ENCODE peak calls at places on chromosome 11, in eight cellular contexts. One of them, this sample, is unnamed.

GRCh38 chr11:121352301-121352891 is 59.8 kb downstream of the SC5D start:
- DNase-seq in IMR-90: no peak
- DNase-seq in A549: no peak
- DNase-seq in spleen: no peak
- DNase-seq in OCI-LY7: no peak
- DNase-seq in WTC11: no peak
- DNase-seq in natural killer cell: no peak
- DNase-seq in ascending aorta: no peak
- DNase-seq in this sample: no peak

GRCh38 chr11:120540744-120541143 is 29.2 kb downstream of the GRIK4 start:
- DNase-seq in IMR-90: peak
- DNase-seq in A549: no peak
- DNase-seq in spleen: no peak
- DNase-seq in OCI-LY7: no peak
- DNase-seq in WTC11: no peak
- DNase-seq in natural killer cell: no peak
- DNase-seq in ascending aorta: no peak
- DNase-seq in this sample: no peak

GRCh38 chr11:124114942-124115781 is at the start of gene VWA5A:
- DNase-seq in IMR-90: peak
- DNase-seq in A549: peak
- DNase-seq in spleen: peak
- DNase-seq in OCI-LY7: peak
- DNase-seq in WTC11: peak
- DNase-seq in natural killer cell: peak
- DNase-seq in ascending aorta: peak
- DNase-seq in this sample: peak

GRCh38 chr11:3964935-3965511 is 109.6 kb downstream of the STIM1 start:
- DNase-seq in IMR-90: no peak
- DNase-seq in A549: no peak
- DNase-seq in spleen: no peak
- DNase-seq in OCI-LY7: no peak
- DNase-seq in WTC11: no peak
- DNase-seq in natural killer cell: no peak
- DNase-seq in ascending aorta: no peak
- DNase-seq in this sample: no peak

GRCh38 chr11:69611548-69612526 is 29.1 kb upstream of the CCND1 start:
- DNase-seq in IMR-90: peak
- DNase-seq in A549: no peak
- DNase-seq in spleen: no peak
- DNase-seq in OCI-LY7: no peak
- DNase-seq in WTC11: no peak
- DNase-seq in natural killer cell: no peak
- DNase-seq in ascending aorta: peak
- DNase-seq in this sample: no peak

GRCh38 chr11:83221694-83222093 is 28.2 kb downstream of the ANKRD42 start:
- DNase-seq in IMR-90: no peak
- DNase-seq in A549: no peak
- DNase-seq in spleen: no peak
- DNase-seq in OCI-LY7: no peak
- DNase-seq in WTC11: no peak
- DNase-seq in natural killer cell: no peak
- DNase-seq in ascending aorta: no peak
- DNase-seq in this sample: no peak

GRCh38 chr11:117479372-117479771 is 151.7 kb downstream of the CEP164 start:
- DNase-seq in IMR-90: no peak
- DNase-seq in A549: no peak
- DNase-seq in spleen: no peak
- DNase-seq in OCI-LY7: peak
- DNase-seq in WTC11: peak
- DNase-seq in natural killer cell: no peak
- DNase-seq in ascending aorta: no peak
- DNase-seq in this sample: no peak

GRCh38 chr11:76164081-76164480 is 42.2 kb downstream of the WNT11 start:
- DNase-seq in IMR-90: no peak
- DNase-seq in A549: no peak
- DNase-seq in spleen: peak
- DNase-seq in OCI-LY7: no peak
- DNase-seq in WTC11: no peak
- DNase-seq in natural killer cell: no peak
- DNase-seq in ascending aorta: no peak
- DNase-seq in this sample: no peak

GRCh38 chr11:69925366-69926196 is 106.4 kb upstream of the FGF3 start:
- DNase-seq in IMR-90: peak
- DNase-seq in A549: no peak
- DNase-seq in spleen: peak
- DNase-seq in OCI-LY7: no peak
- DNase-seq in WTC11: peak
- DNase-seq in natural killer cell: no peak
- DNase-seq in ascending aorta: peak
- DNase-seq in this sample: no peak

GRCh38 chr11:27518522-27518921 is 12.0 kb upstream of the LIN7C start:
- DNase-seq in IMR-90: no peak
- DNase-seq in A549: no peak
- DNase-seq in spleen: no peak
- DNase-seq in OCI-LY7: no peak
- DNase-seq in WTC11: no peak
- DNase-seq in natural killer cell: no peak
- DNase-seq in ascending aorta: no peak
- DNase-seq in this sample: no peak

GRCh38 chr11:19209617-19210016 is 7.8 kb upstream of the CSRP3 start:
- DNase-seq in IMR-90: no peak
- DNase-seq in A549: no peak
- DNase-seq in spleen: no peak
- DNase-seq in OCI-LY7: no peak
- DNase-seq in WTC11: no peak
- DNase-seq in natural killer cell: no peak
- DNase-seq in ascending aorta: no peak
- DNase-seq in this sample: no peak

GRCh38 chr11:66142370-66143263 is 72.5 kb downstream of the PACS1 start:
- DNase-seq in IMR-90: peak
- DNase-seq in A549: peak
- DNase-seq in spleen: no peak
- DNase-seq in OCI-LY7: no peak
- DNase-seq in WTC11: no peak
- DNase-seq in natural killer cell: no peak
- DNase-seq in ascending aorta: no peak
- DNase-seq in this sample: no peak

GRCh38 chr11:19539861-19540260 is 172.8 kb upstream of the NAV2 start:
- DNase-seq in IMR-90: no peak
- DNase-seq in A549: no peak
- DNase-seq in spleen: no peak
- DNase-seq in OCI-LY7: no peak
- DNase-seq in WTC11: no peak
- DNase-seq in natural killer cell: no peak
- DNase-seq in ascending aorta: no peak
- DNase-seq in this sample: no peak

GRCh38 chr11:2295971-2296912 is 5.5 kb downstream of the C11orf21 start:
- DNase-seq in IMR-90: no peak
- DNase-seq in A549: no peak
- DNase-seq in spleen: no peak
- DNase-seq in OCI-LY7: no peak
- DNase-seq in WTC11: no peak
- DNase-seq in natural killer cell: peak
- DNase-seq in ascending aorta: peak
- DNase-seq in this sample: peak

GRCh38 chr11:28961726-28962125 is 853.5 kb downstream of the METTL15 start:
- DNase-seq in IMR-90: no peak
- DNase-seq in A549: no peak
- DNase-seq in spleen: no peak
- DNase-seq in OCI-LY7: no peak
- DNase-seq in WTC11: no peak
- DNase-seq in natural killer cell: no peak
- DNase-seq in ascending aorta: no peak
- DNase-seq in this sample: no peak

GRCh38 chr11:83472328-83472727 is 186.2 kb upstream of the CCDC90B start:
- DNase-seq in IMR-90: no peak
- DNase-seq in A549: no peak
- DNase-seq in spleen: no peak
- DNase-seq in OCI-LY7: no peak
- DNase-seq in WTC11: no peak
- DNase-seq in natural killer cell: no peak
- DNase-seq in ascending aorta: no peak
- DNase-seq in this sample: no peak

GRCh38 chr11:111870887-111871692 is at the start of gene ALG9:
- DNase-seq in IMR-90: peak
- DNase-seq in A549: peak
- DNase-seq in spleen: peak
- DNase-seq in OCI-LY7: peak
- DNase-seq in WTC11: peak
- DNase-seq in natural killer cell: peak
- DNase-seq in ascending aorta: peak
- DNase-seq in this sample: peak
- TF ChIP-seq CTCF in IMR-90: peak
- TF ChIP-seq CTCF in A549: no peak
- TF ChIP-seq CTCF in spleen: no peak
- TF ChIP-seq CTCF in OCI-LY7: peak
- TF ChIP-seq CTCF in WTC11: no peak
- TF ChIP-seq CTCF in natural killer cell: no peak
- TF ChIP-seq CTCF in ascending aorta: peak
- TF ChIP-seq CTCF in this sample: no peak

DNA sequence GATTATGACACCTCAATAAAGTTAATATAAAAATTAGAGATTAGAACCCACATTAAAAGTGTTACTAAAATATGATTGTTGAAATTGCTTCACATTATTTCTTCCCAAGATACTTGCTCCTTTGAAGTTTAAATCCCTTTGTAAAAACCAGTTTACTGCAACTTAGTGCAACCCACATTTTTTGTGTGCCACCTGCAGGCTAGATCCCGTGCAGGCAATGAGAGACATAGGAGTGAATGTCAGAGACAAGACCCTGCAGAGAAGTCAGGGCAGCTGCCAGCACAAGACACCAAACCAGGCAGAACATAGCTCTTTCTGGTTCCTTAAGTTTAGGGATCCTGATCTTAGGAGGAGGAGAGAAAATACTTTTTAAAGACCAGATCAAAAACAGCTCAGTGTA is 142.9 kb upstream of the MTNR1B start:
- DNase-seq in IMR-90: no peak
- DNase-seq in A549: no peak
- DNase-seq in spleen: no peak
- DNase-seq in OCI-LY7: no peak
- DNase-seq in WTC11: no peak
- DNase-seq in natural killer cell: no peak
- DNase-seq in ascending aorta: no peak
- DNase-seq in this sample: no peak
- TF ChIP-seq CTCF in IMR-90: no peak
- TF ChIP-seq CTCF in A549: no peak
- TF ChIP-seq CTCF in spleen: no peak
- TF ChIP-seq CTCF in OCI-LY7: no peak
- TF ChIP-seq CTCF in WTC11: no peak
- TF ChIP-seq CTCF in natural killer cell: no peak
- TF ChIP-seq CTCF in ascending aorta: no peak
- TF ChIP-seq CTCF in this sample: no peak

GRCh38 chr11:55714982-55715888 is 53.2 kb downstream of the OR4C6 start:
- DNase-seq in IMR-90: no peak
- DNase-seq in A549: no peak
- DNase-seq in spleen: no peak
- DNase-seq in OCI-LY7: peak
- DNase-seq in WTC11: peak
- DNase-seq in natural killer cell: no peak
- DNase-seq in ascending aorta: no peak
- DNase-seq in this sample: no peak
- TF ChIP-seq CTCF in IMR-90: no peak
- TF ChIP-seq CTCF in A549: no peak
- TF ChIP-seq CTCF in spleen: no peak
- TF ChIP-seq CTCF in OCI-LY7: peak
- TF ChIP-seq CTCF in WTC11: peak
- TF ChIP-seq CTCF in natural killer cell: no peak
- TF ChIP-seq CTCF in ascending aorta: no peak
- TF ChIP-seq CTCF in this sample: no peak

DNA sequence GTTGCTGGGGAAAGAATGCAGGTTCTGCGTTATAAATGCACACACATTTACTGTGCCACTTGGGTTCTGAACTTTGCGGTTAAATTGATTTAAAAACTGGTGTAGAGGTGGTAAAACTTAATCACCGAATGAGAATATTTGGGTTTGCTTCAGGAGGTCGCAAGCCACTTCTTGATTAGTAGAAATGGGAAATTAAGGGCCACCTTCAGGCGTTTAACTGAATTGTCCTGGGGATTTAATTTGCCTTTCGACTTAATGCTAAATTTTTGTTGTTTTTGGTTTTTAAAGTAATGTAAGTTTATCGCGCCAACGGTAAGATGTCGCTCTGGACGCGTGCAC is 460 bp upstream of the NCR3LG1 start:
- DNase-seq in IMR-90: no peak
- DNase-seq in A549: no peak
- DNase-seq in spleen: no peak
- DNase-seq in OCI-LY7: no peak
- DNase-seq in WTC11: no peak
- DNase-seq in natural killer cell: no peak
- DNase-seq in ascending aorta: no peak
- DNase-seq in this sample: no peak
- TF ChIP-seq CTCF in IMR-90: peak
- TF ChIP-seq CTCF in A549: peak
- TF ChIP-seq CTCF in spleen: no peak
- TF ChIP-seq CTCF in OCI-LY7: peak
- TF ChIP-seq CTCF in WTC11: no peak
- TF ChIP-seq CTCF in natural killer cell: no peak
- TF ChIP-seq CTCF in ascending aorta: no peak
- TF ChIP-seq CTCF in this sample: no peak

GRCh38 chr11:80844110-80844509 is 1403.3 kb upstream of the TENM4 start:
- DNase-seq in IMR-90: no peak
- DNase-seq in A549: no peak
- DNase-seq in spleen: no peak
- DNase-seq in OCI-LY7: no peak
- DNase-seq in WTC11: no peak
- DNase-seq in natural killer cell: no peak
- DNase-seq in ascending aorta: no peak
- DNase-seq in this sample: no peak
- TF ChIP-seq CTCF in IMR-90: no peak
- TF ChIP-seq CTCF in A549: no peak
- TF ChIP-seq CTCF in spleen: no peak
- TF ChIP-seq CTCF in OCI-LY7: no peak
- TF ChIP-seq CTCF in WTC11: no peak
- TF ChIP-seq CTCF in natural killer cell: no peak
- TF ChIP-seq CTCF in ascending aorta: no peak
- TF ChIP-seq CTCF in this sample: no peak